ENCODE peak calls at places on chromosomes 12 and 14, in eight cellular contexts. F is A549, M is Panc1, X is HL-60, Q is HepG2, E is HCT116, V is GM23338, H is GM12878. B is an unnamed sample.

GRCh38 chr12:59041241-59042121 is 121.2 kb upstream of the LRIG3 start:
- DNase-seq in Q (no peak), V (no peak), H (no peak), X (no peak), F (peak; percentile 57), M (peak; percentile 25), E (peak; percentile 36), B (no peak)

GRCh38 chr12:57726884-57727757 is 11.4 kb downstream of the AGAP2 start:
- DNase-seq in M (no peak), Q (no peak), V (peak; percentile 55), H (no peak), X (no peak), E (no peak), F (no peak), B (no peak)

GRCh38 chr14:99968156-99968920 is 96.9 kb upstream of the EVL start:
- DNase-seq in F (no peak), H (no peak), Q (no peak), M (no peak), E (no peak), X (no peak), V (no peak), B (no peak)

GRCh38 chr14:55267816-55268215 is 3.4 kb upstream of the FBXO34 start:
- DNase-seq in F (no peak), H (no peak), M (no peak), E (no peak), V (no peak), Q (no peak), X (no peak), B (no peak)

GRCh38 chr12:28586481-28586880 is 396.2 kb downstream of the CCDC91 start:
- DNase-seq in F (no peak), H (no peak), M (no peak), Q (no peak), E (no peak), V (no peak), X (no peak), B (no peak)

GRCh38 chr14:61152851-61153364 is 128.2 kb downstream of the TMEM30B start:
- DNase-seq in X (no peak), V (no peak), H (no peak), M (no peak), E (no peak), F (no peak), Q (peak; percentile 23), B (no peak)

GRCh38 chr12:130258863-130259262 is 78.8 kb upstream of the PIWIL1 start:
- DNase-seq in Q (no peak), V (no peak), M (no peak), F (no peak), X (no peak), H (no peak), E (no peak), B (no peak)

GRCh38 chr14:94773017-94773681 is 3.2 kb upstream of the GSC start:
- DNase-seq in Q (no peak), H (no peak), F (no peak), M (no peak), X (no peak), E (no peak), V (peak; percentile 88), B (no peak)

GRCh38 chr12:51886021-51886710 is 1.7 kb upstream of the ANKRD33 start:
- DNase-seq in H (no peak), E (no peak), M (no peak), F (peak; percentile 58), V (peak; percentile 46), Q (peak; percentile 56), X (peak; percentile 89), B (no peak)

GRCh38 chr12:57219993-57220728 is 3.6 kb downstream of the NXPH4 start:
- DNase-seq in X (no peak), E (no peak), V (peak; percentile 44), Q (no peak), H (no peak), F (no peak), M (no peak), B (peak; percentile 77)

GRCh38 chr12:67650127-67650495 is 1.6 kb downstream of the DYRK2 start:
- DNase-seq in V (no peak), H (no peak), X (no peak), E (no peak), F (no peak), Q (no peak), M (no peak), B (peak; percentile 50)

GRCh38 chr12:111706145-111706544 is 20.3 kb downstream of the ACAD10 start:
- DNase-seq in V (no peak), F (no peak), X (no peak), Q (no peak), E (no peak), M (no peak), H (no peak), B (no peak)

GRCh38 chr14:72439707-72440106 is 454.2 kb downstream of the DPF3 start:
- DNase-seq in H (peak; percentile 28), M (no peak), F (no peak), E (no peak), X (peak; percentile 29), Q (no peak), V (no peak), B (no peak)

GRCh38 chr14:55673048-55673447 is 93.0 kb downstream of the KTN1 start:
- DNase-seq in X (no peak), E (no peak), Q (no peak), H (no peak), F (no peak), M (no peak), V (no peak), B (no peak)

GRCh38 chr12:58069268-58069967 is 128.1 kb downstream of the ATP23 start:
- DNase-seq in F (no peak), H (no peak), E (no peak), Q (no peak), V (no peak), X (peak; percentile 14), M (no peak), B (no peak)

GRCh38 chr14:28666961-28667360 is 99.6 kb upstream of the FOXG1 start:
- DNase-seq in F (no peak), H (no peak), E (no peak), Q (no peak), V (no peak), X (no peak), M (no peak), B (no peak)
- TF ChIP-seq REST in F (no peak), H (no peak), E (no peak), Q (no peak), V (no peak), X (no peak), M (no peak), B (no peak)

DNA sequence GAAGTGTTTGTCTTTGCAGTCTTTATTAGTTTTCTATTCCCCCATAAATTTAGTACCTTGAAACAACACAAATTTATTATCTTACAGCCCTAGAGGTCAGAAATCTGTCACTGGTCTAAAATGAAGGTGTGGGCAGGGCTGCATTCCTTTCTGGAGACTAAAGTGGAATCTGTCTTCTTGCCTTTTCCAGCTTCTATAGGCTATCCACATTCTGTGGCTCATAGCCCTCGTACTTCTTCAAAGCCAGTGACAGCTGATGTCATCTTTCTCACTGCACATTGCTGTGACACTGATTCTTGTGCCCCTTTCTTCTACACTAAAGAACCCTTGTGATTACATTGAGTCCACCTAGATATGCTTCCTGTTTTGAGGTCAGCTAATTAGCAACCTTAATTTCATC is 23.2 kb upstream of the DCN start:
- DNase-seq in F (no peak), H (no peak), X (no peak), V (no peak), E (no peak), M (no peak), Q (no peak), B (no peak)
- TF ChIP-seq REST in F (no peak), H (no peak), X (no peak), V (no peak), E (no peak), M (no peak), Q (no peak), B (no peak)

GRCh38 chr12:4216542-4216927 is 57.0 kb upstream of the CCND2 start:
- DNase-seq in V (no peak), M (no peak), Q (no peak), X (no peak), H (no peak), E (no peak), F (no peak), B (no peak)
- TF ChIP-seq REST in V (no peak), M (no peak), Q (no peak), X (no peak), H (no peak), E (no peak), F (no peak), B (no peak)

GRCh38 chr14:52082903-52083302 is 14.0 kb upstream of the NID2 start:
- DNase-seq in V (no peak), H (no peak), E (no peak), M (no peak), X (no peak), F (no peak), Q (no peak), B (no peak)
- TF ChIP-seq REST in V (no peak), H (no peak), E (no peak), M (no peak), X (no peak), F (no peak), Q (no peak), B (no peak)

GRCh38 chr12:63895841-63896240 is 51.3 kb downstream of the SRGAP1 start:
- DNase-seq in F (no peak), Q (no peak), E (no peak), X (no peak), V (no peak), M (no peak), H (no peak), B (no peak)
- TF ChIP-seq REST in F (no peak), Q (no peak), E (no peak), X (no peak), V (no peak), M (no peak), H (no peak), B (no peak)

DNA sequence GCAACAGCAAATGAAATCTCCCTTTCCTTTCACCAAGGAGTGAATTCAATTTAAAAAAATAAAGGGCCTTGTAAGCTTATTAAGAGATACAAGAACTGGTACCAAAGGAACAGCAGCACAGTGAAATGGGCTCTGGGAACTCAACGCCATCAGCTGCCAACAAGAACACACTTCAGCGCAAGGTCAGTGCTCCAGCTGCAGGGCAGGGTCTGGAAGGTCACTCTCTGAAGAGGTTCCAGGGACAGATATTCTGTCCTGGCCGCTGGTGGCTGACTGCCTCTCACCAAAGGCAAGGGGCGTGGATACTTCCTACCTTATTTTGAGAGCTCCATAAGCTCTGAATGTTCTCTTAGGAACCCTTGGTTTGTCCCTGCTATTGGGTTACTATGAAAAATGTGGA is 186.6 kb downstream of the CALM1 start:
- DNase-seq in F (no peak), Q (no peak), H (no peak), V (no peak), M (no peak), E (no peak), X (no peak), B (no peak)
- TF ChIP-seq REST in F (no peak), Q (no peak), H (no peak), V (no peak), M (no peak), E (no peak), X (no peak), B (no peak)

DNA sequence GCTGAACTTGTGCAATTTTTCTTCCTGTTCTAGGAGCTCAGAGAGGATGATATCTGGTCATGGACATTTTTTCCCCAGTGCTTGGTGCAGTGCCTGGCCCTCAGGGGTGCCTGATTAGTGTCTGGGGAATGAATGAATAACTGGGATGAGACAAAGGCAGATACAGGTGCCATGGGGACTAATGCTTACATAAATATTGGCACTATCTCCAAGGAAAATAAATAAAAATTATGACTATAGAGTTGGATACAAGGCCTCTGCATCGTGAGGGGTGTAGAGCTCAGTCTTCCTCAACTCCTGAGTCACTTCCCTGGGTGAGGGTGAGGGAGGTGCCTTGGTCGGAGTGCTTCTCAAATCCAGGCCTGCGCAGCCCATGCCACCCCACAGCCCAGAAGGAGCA is 188.6 kb downstream of the KCNA5 start:
- DNase-seq in V (no peak), X (no peak), Q (no peak), M (no peak), E (no peak), H (no peak), F (no peak), B (no peak)
- TF ChIP-seq REST in V (no peak), X (no peak), Q (no peak), M (no peak), E (no peak), H (no peak), F (no peak), B (no peak)

B was measured in SK-N-SH.